ENCODE peak calls at places on chromosomes 13 and 19, in ten cellular contexts. S, X, T, L, Z, W, B, O, G and R are unnamed samples.

GRCh38 chr19:45780448-45781281 is 1.6 kb downstream of the DMPK start:
- DNase-seq in G (no peak), L (no peak), X (no peak), W (no peak), Z (no peak), B (no peak), S (no peak), T (no peak), O (no peak), R (peak)

GRCh38 chr19:8536282-8536681 is 22.3 kb upstream of the ZNF414 start:
- DNase-seq in O (no peak), B (no peak), Z (no peak), W (no peak), T (no peak), G (no peak), S (no peak), X (no peak), L (no peak), R (no peak)

GRCh38 chr13:42255854-42256253 is 16.1 kb upstream of the AKAP11 start:
- DNase-seq in T (no peak), W (no peak), S (no peak), G (no peak), L (no peak), O (no peak), Z (no peak), B (no peak), X (no peak), R (no peak)

GRCh38 chr19:771332-771785 is 20.4 kb downstream of the MISP start:
- DNase-seq in T (peak), G (no peak), S (peak), O (peak), W (no peak), B (peak), X (peak), Z (peak), L (no peak), R (peak)

GRCh38 chr13:39038569-39038898 is 278 bp downstream of the NHLRC3 start:
- DNase-seq in L (no peak), B (no peak), W (no peak), O (peak), G (no peak), X (peak), Z (peak), S (peak), T (peak), R (no peak)

GRCh38 chr19:19250196-19250801 is 22.8 kb downstream of the TM6SF2 start:
- DNase-seq in W (no peak), G (no peak), T (no peak), Z (no peak), L (no peak), S (no peak), X (no peak), B (no peak), O (no peak), R (no peak)

GRCh38 chr13:40619479-40619814 is 47.0 kb downstream of the FOXO1 start:
- DNase-seq in G (no peak), Z (no peak), W (no peak), L (no peak), T (no peak), O (peak), X (no peak), S (no peak), B (no peak), R (no peak)

GRCh38 chr13:33092422-33092987 is 76.3 kb downstream of the KL start:
- DNase-seq in S (no peak), W (no peak), B (no peak), G (no peak), X (no peak), L (no peak), O (no peak), T (peak), Z (no peak), R (no peak)

GRCh38 chr13:113589961-113590339 is 5.4 kb downstream of the TFDP1 start:
- DNase-seq in X (no peak), W (no peak), T (no peak), B (no peak), L (no peak), S (no peak), O (no peak), Z (peak), G (no peak), R (no peak)

GRCh38 chr13:64723735-64724134 is 2506.4 kb downstream of the PCDH9 start:
- DNase-seq in S (no peak), L (no peak), T (no peak), X (no peak), Z (no peak), W (no peak), O (peak), G (peak), B (peak), R (peak)

GRCh38 chr19:31610036-31610435 is 260.8 kb upstream of the TSHZ3 start:
- DNase-seq in G (no peak), T (no peak), W (no peak), L (no peak), Z (no peak), X (no peak), O (no peak), B (no peak), S (no peak), R (peak)

GRCh38 chr19:1453525-1454371 is 3.8 kb downstream of the APC2 start:
- DNase-seq in S (peak), X (no peak), O (no peak), L (no peak), Z (no peak), B (peak), W (no peak), T (peak), G (no peak), R (peak)

GRCh38 chr19:4981681-4981958 is 12.7 kb downstream of the KDM4B start:
- DNase-seq in Z (no peak), S (no peak), B (no peak), L (no peak), T (no peak), O (no peak), X (no peak), W (no peak), G (no peak), R (no peak)

GRCh38 chr19:4375164-4375619 is 25.2 kb downstream of the SH3GL1 start:
- DNase-seq in T (no peak), S (no peak), G (no peak), O (no peak), L (no peak), Z (no peak), X (no peak), W (no peak), B (no peak), R (peak)